ENCODE peak calls at places on chromosomes 16 and 17, in seven cellular contexts. J is ovary, L is right atrium auricular region, F is A673, O is heart right ventricle, M is heart left ventricle, V is spleen. A is an unnamed sample. For H3K27me3 and H3K36me3, the result is how much of the 10 kb centered on the place peaks cover.

GRCh38 chr16:2008009-2008526 is 1.6 kb downstream of the ZNF598 start:
- DNase-seq in J (peak), L (no peak), F (no peak), O (no peak), M (no peak), V (peak), A (no peak)

GRCh38 chr17:39191750-39192510 is 5.5 kb downstream of the CACNB1 start:
- DNase-seq in J (no peak), L (no peak), F (no peak), O (no peak), M (no peak), V (no peak), A (no peak)

GRCh38 chr17:75344664-75345063 is 55.4 kb upstream of the SLC25A19 start:
- DNase-seq in J (no peak), L (no peak), F (no peak), O (no peak), M (no peak), V (no peak), A (no peak)

GRCh38 chr17:28216528-28216927 is 102.5 kb upstream of the TMEM97 start:
- DNase-seq in J (no peak), L (no peak), F (no peak), O (no peak), M (no peak), V (no peak), A (no peak)

GRCh38 chr16:50776042-50776441 is 34.2 kb downstream of the CYLD start:
- DNase-seq in J (no peak), L (no peak), F (no peak), O (no peak), M (no peak), V (no peak), A (no peak)

GRCh38 chr17:12549499-12549901 is 116.2 kb upstream of the MYOCD start:
- DNase-seq in J (no peak), L (no peak), F (peak), O (no peak), M (no peak), V (no peak), A (no peak)

GRCh38 chr17:78990349-78991016 is 10.8 kb upstream of the LGALS3BP start:
- DNase-seq in J (peak), L (no peak), F (no peak), O (no peak), M (peak), V (peak), A (no peak)

GRCh38 chr17:60971515-60972369 is 294.1 kb downstream of the BCAS3 start:
- DNase-seq in J (no peak), L (no peak), F (peak), O (peak), M (no peak), V (no peak), A (peak)

GRCh38 chr17:15029469-15029868 is 235.7 kb downstream of the PMP22 start:
- DNase-seq in J (no peak), L (no peak), F (no peak), O (no peak), M (no peak), V (no peak), A (no peak)

GRCh38 chr16:71895679-71896385 is 501 bp downstream of the IST1 start:
- DNase-seq in J (no peak), L (no peak), F (peak), O (peak), M (peak), V (peak), A (no peak)

GRCh38 chr16:74726736-74727135 is 26.1 kb upstream of the MLKL start:
- DNase-seq in J (no peak), L (no peak), F (peak), O (no peak), M (no peak), V (no peak), A (no peak)

GRCh38 chr16:87099001-87099740 is 218.0 kb downstream of the C16orf95 start:
- DNase-seq in J (no peak), L (no peak), F (no peak), O (no peak), M (no peak), V (no peak), A (no peak)

GRCh38 chr16:72989203-72989991 is 58.5 kb downstream of the ZFHX3 start:
- DNase-seq in J (no peak), L (no peak), F (peak), O (no peak), M (no peak), V (no peak), A (no peak)

GRCh38 chr16:50719401-50720337 is 22.2 kb upstream of the CYLD start:
- DNase-seq in J (no peak), L (no peak), F (no peak), O (no peak), M (no peak), V (no peak), A (no peak)

GRCh38 chr16:8109510-8110369 is 480.6 kb downstream of the TMEM114 start:
- DNase-seq in J (no peak), L (no peak), F (no peak), O (no peak), M (no peak), V (no peak), A (no peak)

GRCh38 chr16:8607214-8607613 is 14.3 kb upstream of the METTL22 start:
- DNase-seq in J (no peak), L (no peak), F (no peak), O (no peak), M (no peak), V (no peak), A (no peak)

GRCh38 chr17:64007838-64008282 is 9.7 kb downstream of the PRR29 start:
- DNase-seq in J (no peak), L (peak), F (no peak), O (no peak), M (no peak), V (no peak), A (no peak)

GRCh38 chr16:78562650-78563049 is 463.2 kb downstream of the WWOX start:
- DNase-seq in J (no peak), L (no peak), F (no peak), O (no peak), M (no peak), V (no peak), A (no peak)

GRCh38 chr17:82440377-82440981 is 10.1 kb downstream of the CYBC1 start:
- DNase-seq in J (no peak), L (no peak), F (no peak), O (no peak), M (no peak), V (peak), A (no peak)

GRCh38 chr16:24635900-24636610 is 93.4 kb upstream of the TNRC6A start:
- DNase-seq in J (peak), L (peak), F (peak), O (peak), M (peak), V (no peak), A (no peak)

GRCh38 chr16:87056551-87056950 is 260.6 kb downstream of the C16orf95 start:
- DNase-seq in J (no peak), L (no peak), F (no peak), O (no peak), M (no peak), V (no peak), A (no peak)

GRCh38 chr16:23676924-23677480 is 1.7 kb upstream of the PLK1 start:
- DNase-seq in J (no peak), L (no peak), F (no peak), O (no peak), M (no peak), V (no peak), A (no peak)

GRCh38 chr17:48634446-48635208 is 8.5 kb upstream of the HOXB9 start:
- DNase-seq in J (no peak), L (no peak), F (no peak), O (no peak), M (no peak), V (no peak), A (no peak)

GRCh38 chr16:71569621-71570020 is 7.3 kb downstream of the TAT start:
- DNase-seq in J (no peak), L (no peak), F (no peak), O (no peak), M (no peak), V (no peak), A (no peak)

GRCh38 chr17:43905985-43906852 is 1.1 kb downstream of the MPP2 start:
- DNase-seq in J (peak), L (peak), F (peak), O (peak), M (peak), V (no peak), A (no peak)

GRCh38 chr16:79932564-79932963 is 332.0 kb upstream of the MAF start:
- DNase-seq in J (no peak), L (no peak), F (no peak), O (no peak), M (no peak), V (no peak), A (no peak)

GRCh38 chr16:70591609-70592008 is 54.8 kb upstream of the IL34 start:
- DNase-seq in J (no peak), L (no peak), F (no peak), O (no peak), M (no peak), V (no peak), A (no peak)

GRCh38 chr17:44854201-44854600 is 6.5 kb downstream of the HIGD1B start:
- DNase-seq in J (no peak), L (no peak), F (no peak), O (no peak), M (no peak), V (no peak), A (no peak)

GRCh38 chr17:6070280-6070894 is at the start of gene WSCD1:
- DNase-seq in J (no peak), L (no peak), F (peak), O (no peak), M (peak), V (no peak), A (no peak)

GRCh38 chr17:67289174-67289876 is 44.3 kb upstream of the HELZ start:
- DNase-seq in J (peak), L (peak), F (peak), O (peak), M (peak), V (peak), A (no peak)

GRCh38 chr16:17803625-17804410 is 333.1 kb upstream of the XYLT1 start:
- DNase-seq in J (no peak), L (no peak), F (no peak), O (no peak), M (no peak), V (no peak), A (no peak)

GRCh38 chr17:64441772-64442549 is 7.0 kb upstream of the MILR1 start:
- DNase-seq in J (no peak), L (no peak), F (no peak), O (peak), M (peak), V (peak), A (peak)

GRCh38 chr17:19785854-19786253 is 37.8 kb upstream of the ALDH3A1 start:
- DNase-seq in J (no peak), L (no peak), F (no peak), O (no peak), M (no peak), V (no peak), A (no peak)

GRCh38 chr16:58012481-58012880 is 11.3 kb downstream of the USB1 start:
- DNase-seq in J (no peak), L (no peak), F (no peak), O (no peak), M (peak), V (peak), A (no peak)

GRCh38 chr16:28935924-28936783 is 4.4 kb downstream of the CD19 start:
- DNase-seq in J (peak), L (peak), F (peak), O (peak), M (peak), V (peak), A (peak)

GRCh38 chr16:1770328-1771071 is 843 bp downstream of the NME3 start:
- DNase-seq in J (peak), L (peak), F (peak), O (peak), M (peak), V (peak), A (peak)

DNA sequence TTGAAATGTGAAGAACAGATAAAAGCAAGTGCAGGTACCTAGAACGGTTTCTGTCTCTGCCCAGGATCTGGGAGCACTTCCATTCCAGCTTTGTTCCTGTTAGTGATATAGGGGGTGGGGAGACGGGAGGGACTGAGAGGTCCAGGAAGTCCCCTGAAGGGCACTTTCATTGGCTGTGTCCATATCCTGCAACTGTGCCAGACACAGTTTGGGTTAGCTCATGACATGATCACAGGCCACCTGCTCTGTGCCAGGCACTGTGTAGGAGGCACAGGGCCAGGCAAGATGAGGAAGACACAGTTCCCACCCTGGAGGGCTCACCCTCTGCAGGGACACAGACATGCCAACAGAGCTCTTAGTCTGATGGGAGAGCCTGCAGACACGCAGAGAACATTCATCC is 7.9 kb downstream of the CBLN1 start:
- DNase-seq in J (no peak), L (no peak), F (no peak), O (no peak), M (no peak), V (no peak), A (no peak)
- H3K27me3 ChIP-seq in J (under half), L (under half), F (half or more), O (half or more), M (half or more), V (half or more), A (under half)

DNA sequence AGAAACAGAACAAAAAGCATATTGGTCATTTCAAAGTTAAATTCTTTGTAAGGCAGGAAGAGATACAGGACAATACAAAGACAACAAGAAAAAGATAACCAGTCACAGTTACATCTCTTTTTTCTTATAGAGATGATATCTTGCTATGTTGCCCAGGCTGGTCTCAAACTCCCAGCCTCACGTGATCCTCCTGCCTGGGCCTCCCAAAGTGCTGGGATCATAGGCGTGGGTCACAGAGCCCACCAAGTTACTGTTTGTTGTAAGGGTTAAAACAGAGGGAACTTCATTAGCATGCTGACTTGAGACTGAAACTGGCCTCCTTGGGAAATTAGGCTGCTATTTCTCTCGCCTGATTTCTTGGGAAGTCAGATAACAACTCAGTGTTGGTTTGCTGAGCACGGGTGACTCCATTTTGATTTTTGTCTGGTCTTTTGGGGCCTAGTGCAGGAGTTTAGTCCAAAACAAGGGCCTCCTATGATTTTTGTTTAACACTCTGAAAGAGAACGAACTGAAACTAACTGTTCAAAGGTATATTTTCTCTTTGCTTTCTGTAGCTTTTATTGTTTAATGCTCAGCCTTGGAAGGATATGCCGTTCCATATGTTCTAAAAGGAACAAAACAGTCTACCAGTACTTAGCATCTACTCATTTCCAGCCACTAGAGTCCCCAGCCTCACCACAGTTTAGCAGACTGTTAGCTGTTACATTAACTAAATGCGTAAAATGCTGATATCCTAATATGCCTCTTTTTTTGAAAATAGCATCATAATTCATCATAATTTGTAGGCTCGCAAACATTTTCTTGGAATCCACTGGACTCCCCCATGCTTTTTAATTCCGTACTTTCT is 31.4 kb upstream of the SEC14L1 start:
- DNase-seq in J (no peak), L (no peak), F (no peak), O (no peak), M (no peak), V (no peak), A (no peak)
- H3K4me3 ChIP-seq in J (no peak), L (no peak), F (no peak), O (no peak), M (no peak), V (no peak), A (no peak)

DNA sequence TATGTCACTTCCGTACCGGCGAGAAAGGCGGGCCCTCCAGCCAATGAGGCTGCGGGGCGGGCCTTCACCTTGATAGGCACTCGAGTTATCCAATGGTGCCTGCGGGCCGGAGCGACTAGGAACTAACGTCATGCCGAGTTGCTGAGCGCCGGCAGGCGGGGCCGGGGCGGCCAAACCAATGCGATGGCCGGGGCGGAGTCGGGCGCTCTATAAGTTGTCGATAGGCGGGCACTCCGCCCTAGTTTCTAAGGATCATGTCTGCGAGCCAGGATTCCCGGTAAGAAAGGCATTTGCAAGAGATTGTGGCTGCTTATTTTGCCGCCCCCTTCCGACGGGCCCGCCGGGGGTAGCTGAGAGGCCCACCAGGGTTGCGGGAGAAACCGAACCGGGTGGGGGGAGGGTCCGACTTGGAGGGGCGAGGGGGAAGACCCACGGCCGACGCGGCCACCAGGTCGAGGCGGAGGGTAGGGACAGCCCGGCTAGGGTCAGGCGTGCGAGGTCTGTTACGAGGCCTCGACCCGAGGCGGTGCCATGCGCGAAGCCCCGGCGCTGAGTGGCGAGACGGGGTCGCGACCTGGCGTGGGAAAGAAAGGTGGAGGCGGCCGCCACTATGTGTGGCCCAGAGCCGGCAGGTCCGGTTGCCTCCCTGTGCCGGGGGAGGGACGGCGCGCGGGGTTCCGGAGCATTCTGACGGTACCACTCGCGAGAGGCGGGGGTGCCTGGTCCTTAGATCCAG is 6.7 kb upstream of the CD68 start:
- DNase-seq in J (peak), L (peak), F (peak), O (no peak), M (peak), V (peak), A (peak)
- H3K36me3 ChIP-seq in J (under half), L (half or more), F (half or more), O (half or more), M (half or more), V (half or more), A (under half)

DNA sequence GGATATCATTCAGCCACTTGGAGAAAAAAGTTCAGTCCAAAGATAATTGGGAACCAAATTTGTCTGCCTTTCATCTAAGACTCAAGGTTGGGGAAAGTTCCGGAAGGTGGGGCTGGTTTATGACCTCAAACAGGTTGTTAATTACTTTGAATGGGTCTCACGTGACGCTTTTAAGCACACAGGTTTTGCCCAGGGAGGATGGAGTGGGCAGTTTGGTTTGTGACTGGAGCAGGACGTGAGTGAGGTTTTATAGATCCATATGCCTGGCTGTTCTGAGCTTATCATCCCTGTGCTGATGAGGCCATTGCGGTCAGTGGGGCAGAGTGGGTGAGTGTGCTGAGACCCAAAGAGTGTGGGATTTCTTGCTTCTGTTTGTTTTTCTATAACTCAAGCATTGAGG is 38.7 kb upstream of the GPRC5B start:
- DNase-seq in J (no peak), L (no peak), F (no peak), O (no peak), M (no peak), V (no peak), A (no peak)
- H3K27me3 ChIP-seq in J (under half), L (under half), F (under half), O (under half), M (under half), V (under half), A (under half)

GRCh38 chr16:53091508-53092211 is 36.9 kb downstream of the CHD9 start:
- DNase-seq in J (peak), L (peak), F (peak), O (peak), M (peak), V (no peak), A (peak)
- H3K4me3 ChIP-seq in J (no peak), L (no peak), F (peak), O (no peak), M (no peak), V (no peak), A (peak)

GRCh38 chr16:188674-189073 is 8.4 kb downstream of the HBQ1 start:
- DNase-seq in J (no peak), L (no peak), F (no peak), O (no peak), M (no peak), V (no peak), A (no peak)

GRCh38 chr16:185691-186090 is 5.4 kb downstream of the HBQ1 start:
- DNase-seq in J (no peak), L (no peak), F (no peak), O (no peak), M (no peak), V (no peak), A (no peak)

GRCh38 chr16:189604-190186 is 9.4 kb downstream of the HBQ1 start:
- DNase-seq in J (no peak), L (no peak), F (no peak), O (no peak), M (no peak), V (no peak), A (no peak)

GRCh38 chr16:185213-185612 is 5.0 kb downstream of the HBQ1 start:
- DNase-seq in J (no peak), L (no peak), F (no peak), O (no peak), M (no peak), V (no peak), A (no peak)

GRCh38 chr16:187330-187729 is 7.1 kb downstream of the HBQ1 start:
- DNase-seq in J (no peak), L (no peak), F (no peak), O (no peak), M (no peak), V (no peak), A (no peak)
- H3K36me3 ChIP-seq in J (under half), L (half or more), F (under half), O (half or more), M (half or more), V (half or more), A (under half)

DNA sequence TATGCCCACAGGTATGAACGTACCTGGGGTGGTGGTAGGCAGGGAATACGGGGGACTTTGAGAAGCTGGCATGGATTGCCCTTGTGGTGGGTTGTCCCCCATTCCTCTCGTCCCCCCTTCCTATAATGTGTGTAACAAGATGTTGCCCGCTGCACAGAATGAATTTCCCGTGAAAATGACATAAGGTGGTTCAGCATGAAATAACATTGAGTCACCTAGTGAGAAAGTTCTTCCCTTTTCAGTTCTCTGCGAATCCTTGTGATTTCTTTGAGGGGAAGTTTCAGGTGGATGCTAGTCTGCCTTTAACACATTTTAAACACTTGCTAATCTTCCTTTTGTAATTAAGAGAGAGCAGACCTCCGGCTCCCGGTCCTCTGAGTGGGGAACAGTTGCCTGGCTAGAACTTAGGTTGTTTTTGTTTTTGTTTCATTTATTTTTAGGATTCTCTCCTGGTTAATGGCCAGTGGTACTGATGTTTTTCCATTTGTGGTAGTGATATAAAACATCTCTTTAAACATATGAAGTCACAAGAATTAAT is 58.9 kb downstream of the RAP1GAP2 start:
- DNase-seq in J (no peak), L (no peak), F (no peak), O (no peak), M (no peak), V (no peak), A (no peak)
- H3K27me3 ChIP-seq in J (under half), L (under half), F (half or more), O (under half), M (under half), V (half or more), A (under half)